ENCODE peak calls at places on chromosomes 16 and 17, in four cellular contexts. One of them, this sample, is unnamed.

GRCh38 chr17:12613566-12613965 is 52.1 kb upstream of the MYOCD start:
- DNase-seq in activated CD4-positive, CD25-positive, alpha-beta regulatory T cell treated with anti-CD3 and anti-CD28 coated beads, Interleukin-2, amount 50 U/mL, for 72 hours: no peak
- DNase-seq in heart left ventricle: no peak
- DNase-seq in NT2/D1: no peak
- DNase-seq in this sample: no peak

GRCh38 chr17:7440823-7441174 is 1.5 kb downstream of the FGF11 start:
- DNase-seq in NT2/D1: no peak
- DNase-seq in heart left ventricle: peak
- DNase-seq in activated CD4-positive, CD25-positive, alpha-beta regulatory T cell treated with anti-CD3 and anti-CD28 coated beads, Interleukin-2, amount 50 U/mL, for 72 hours: no peak
- DNase-seq in this sample: no peak

GRCh38 chr16:75097941-75098897 is 18.4 kb downstream of the LDHD start:
- DNase-seq in heart left ventricle: peak
- DNase-seq in NT2/D1: no peak
- DNase-seq in activated CD4-positive, CD25-positive, alpha-beta regulatory T cell treated with anti-CD3 and anti-CD28 coated beads, Interleukin-2, amount 50 U/mL, for 72 hours: peak
- DNase-seq in this sample: no peak

GRCh38 chr17:65446838-65447526 is 114.5 kb downstream of the AXIN2 start:
- DNase-seq in activated CD4-positive, CD25-positive, alpha-beta regulatory T cell treated with anti-CD3 and anti-CD28 coated beads, Interleukin-2, amount 50 U/mL, for 72 hours: no peak
- DNase-seq in heart left ventricle: no peak
- DNase-seq in NT2/D1: no peak
- DNase-seq in this sample: no peak

GRCh38 chr17:79201119-79201518 is 126.5 kb downstream of the ENGASE start:
- DNase-seq in NT2/D1: no peak
- DNase-seq in heart left ventricle: no peak
- DNase-seq in activated CD4-positive, CD25-positive, alpha-beta regulatory T cell treated with anti-CD3 and anti-CD28 coated beads, Interleukin-2, amount 50 U/mL, for 72 hours: no peak
- DNase-seq in this sample: no peak

GRCh38 chr16:86566601-86566965 is at the start of gene FOXC2:
- DNase-seq in activated CD4-positive, CD25-positive, alpha-beta regulatory T cell treated with anti-CD3 and anti-CD28 coated beads, Interleukin-2, amount 50 U/mL, for 72 hours: no peak
- DNase-seq in heart left ventricle: peak
- DNase-seq in NT2/D1: peak
- DNase-seq in this sample: peak

GRCh38 chr16:79415983-79416641 is 184.4 kb downstream of the MAF start:
- DNase-seq in heart left ventricle: no peak
- DNase-seq in activated CD4-positive, CD25-positive, alpha-beta regulatory T cell treated with anti-CD3 and anti-CD28 coated beads, Interleukin-2, amount 50 U/mL, for 72 hours: no peak
- DNase-seq in NT2/D1: no peak
- DNase-seq in this sample: no peak

GRCh38 chr16:9138021-9138680 is 46.7 kb downstream of the HAPSTR1 start:
- DNase-seq in activated CD4-positive, CD25-positive, alpha-beta regulatory T cell treated with anti-CD3 and anti-CD28 coated beads, Interleukin-2, amount 50 U/mL, for 72 hours: no peak
- DNase-seq in NT2/D1: no peak
- DNase-seq in heart left ventricle: peak
- DNase-seq in this sample: no peak

GRCh38 chr16:8055761-8056160 is 534.5 kb downstream of the TMEM114 start:
- DNase-seq in activated CD4-positive, CD25-positive, alpha-beta regulatory T cell treated with anti-CD3 and anti-CD28 coated beads, Interleukin-2, amount 50 U/mL, for 72 hours: no peak
- DNase-seq in heart left ventricle: no peak
- DNase-seq in NT2/D1: no peak
- DNase-seq in this sample: no peak

GRCh38 chr17:80395402-80396151 is 19.4 kb upstream of the ENDOV start:
- DNase-seq in NT2/D1: no peak
- DNase-seq in heart left ventricle: no peak
- DNase-seq in activated CD4-positive, CD25-positive, alpha-beta regulatory T cell treated with anti-CD3 and anti-CD28 coated beads, Interleukin-2, amount 50 U/mL, for 72 hours: no peak
- DNase-seq in this sample: no peak

GRCh38 chr16:20850981-20851380 is 44.7 kb downstream of the REXO5 start:
- DNase-seq in activated CD4-positive, CD25-positive, alpha-beta regulatory T cell treated with anti-CD3 and anti-CD28 coated beads, Interleukin-2, amount 50 U/mL, for 72 hours: no peak
- DNase-seq in NT2/D1: no peak
- DNase-seq in heart left ventricle: no peak
- DNase-seq in this sample: no peak

GRCh38 chr17:18920911-18921441 is 31.0 kb upstream of the SLC5A10 start:
- DNase-seq in heart left ventricle: no peak
- DNase-seq in NT2/D1: no peak
- DNase-seq in activated CD4-positive, CD25-positive, alpha-beta regulatory T cell treated with anti-CD3 and anti-CD28 coated beads, Interleukin-2, amount 50 U/mL, for 72 hours: no peak
- DNase-seq in this sample: no peak

GRCh38 chr17:38875477-38876080 is 5.7 kb downstream of the LASP1 start:
- DNase-seq in NT2/D1: no peak
- DNase-seq in heart left ventricle: peak
- DNase-seq in activated CD4-positive, CD25-positive, alpha-beta regulatory T cell treated with anti-CD3 and anti-CD28 coated beads, Interleukin-2, amount 50 U/mL, for 72 hours: no peak
- DNase-seq in this sample: no peak

GRCh38 chr16:30948087-30948955 is 547 bp upstream of the ORAI3 start:
- DNase-seq in NT2/D1: peak
- DNase-seq in activated CD4-positive, CD25-positive, alpha-beta regulatory T cell treated with anti-CD3 and anti-CD28 coated beads, Interleukin-2, amount 50 U/mL, for 72 hours: no peak
- DNase-seq in heart left ventricle: peak
- DNase-seq in this sample: peak

GRCh38 chr16:83113317-83113716 is 486.5 kb downstream of the CDH13 start:
- DNase-seq in NT2/D1: no peak
- DNase-seq in heart left ventricle: no peak
- DNase-seq in activated CD4-positive, CD25-positive, alpha-beta regulatory T cell treated with anti-CD3 and anti-CD28 coated beads, Interleukin-2, amount 50 U/mL, for 72 hours: no peak
- DNase-seq in this sample: no peak

GRCh38 chr17:57121308-57122042 is 36.4 kb downstream of the AKAP1 start:
- DNase-seq in NT2/D1: no peak
- DNase-seq in heart left ventricle: no peak
- DNase-seq in activated CD4-positive, CD25-positive, alpha-beta regulatory T cell treated with anti-CD3 and anti-CD28 coated beads, Interleukin-2, amount 50 U/mL, for 72 hours: no peak
- DNase-seq in this sample: no peak

GRCh38 chr16:369866-370436 is 387 bp downstream of the MRPL28 start:
- DNase-seq in NT2/D1: no peak
- DNase-seq in activated CD4-positive, CD25-positive, alpha-beta regulatory T cell treated with anti-CD3 and anti-CD28 coated beads, Interleukin-2, amount 50 U/mL, for 72 hours: no peak
- DNase-seq in heart left ventricle: peak
- DNase-seq in this sample: no peak

GRCh38 chr16:2511128-2511785 is 2.5 kb upstream of the ATP6V0C start:
- DNase-seq in NT2/D1: no peak
- DNase-seq in activated CD4-positive, CD25-positive, alpha-beta regulatory T cell treated with anti-CD3 and anti-CD28 coated beads, Interleukin-2, amount 50 U/mL, for 72 hours: no peak
- DNase-seq in heart left ventricle: peak
- DNase-seq in this sample: peak

GRCh38 chr16:29968205-29968604 is 5.5 kb upstream of the TAOK2 start:
- DNase-seq in activated CD4-positive, CD25-positive, alpha-beta regulatory T cell treated with anti-CD3 and anti-CD28 coated beads, Interleukin-2, amount 50 U/mL, for 72 hours: no peak
- DNase-seq in NT2/D1: no peak
- DNase-seq in heart left ventricle: no peak
- DNase-seq in this sample: no peak

GRCh38 chr16:53502331-53503269 is at the start of gene AKTIP:
- DNase-seq in NT2/D1: no peak
- DNase-seq in heart left ventricle: no peak
- DNase-seq in activated CD4-positive, CD25-positive, alpha-beta regulatory T cell treated with anti-CD3 and anti-CD28 coated beads, Interleukin-2, amount 50 U/mL, for 72 hours: peak
- DNase-seq in this sample: no peak

This sample was measured in uterus.